ENCODE peak calls at places on chromosomes 13 and 19, in nine cellular contexts. C is upper lobe of left lung, Q is stomach, N is vagina, O is breast epithelium, Y is GM12878, S is transverse colon, D is sigmoid colon, V is HL-60. X is an unnamed sample.

GRCh38 chr19:54653181-54653809 is 9.5 kb upstream of the LILRB4 start:
- DNase-seq in C (no peak), Q (no peak), N (no peak), O (no peak), Y (no peak), S (no peak), D (no peak), V (no peak), X (no peak)

GRCh38 chr19:49643466-49643865 is 1.5 kb downstream of the SCAF1 start:
- DNase-seq in C (no peak), Q (no peak), N (no peak), O (no peak), Y (no peak), S (no peak), D (no peak), V (no peak), X (no peak)

GRCh38 chr13:99124695-99125334 is 75.8 kb upstream of the UBAC2 start:
- DNase-seq in C (no peak), Q (no peak), N (no peak), O (no peak), Y (peak; percentile 34), S (no peak), D (no peak), V (peak; percentile 49), X (no peak)

GRCh38 chr19:4909172-4909896 is at the start of gene UHRF1:
- DNase-seq in C (no peak), Q (no peak), N (no peak), O (no peak), Y (no peak), S (peak; percentile 11), D (no peak), V (peak; percentile 74), X (no peak)

GRCh38 chr13:99987180-99988047 is 5.8 kb downstream of the ZIC2 start:
- DNase-seq in C (peak; percentile 61), Q (no peak), N (no peak), O (no peak), Y (no peak), S (no peak), D (no peak), V (no peak), X (no peak)

GRCh38 chr13:73273737-73274136 is 214.9 kb downstream of the KLF5 start:
- DNase-seq in C (no peak), Q (no peak), N (no peak), O (no peak), Y (no peak), S (no peak), D (no peak), V (no peak), X (no peak)

GRCh38 chr13:20637811-20638210 is 65.7 kb upstream of the IL17D start:
- DNase-seq in C (no peak), Q (no peak), N (no peak), O (no peak), Y (no peak), S (no peak), D (no peak), V (no peak), X (no peak)

GRCh38 chr13:90615236-90615635 is 732.3 kb upstream of the MIR17HG start:
- DNase-seq in C (no peak), Q (no peak), N (no peak), O (no peak), Y (no peak), S (no peak), D (no peak), V (no peak), X (no peak)

GRCh38 chr13:31179241-31179640 is 17.5 kb upstream of the HSPH1 start:
- DNase-seq in C (no peak), Q (no peak), N (no peak), O (no peak), Y (no peak), S (no peak), D (no peak), V (no peak), X (no peak)

GRCh38 chr19:42248270-42249148 is 6.1 kb upstream of the GSK3A start:
- DNase-seq in C (peak; percentile 85), Q (no peak), N (no peak), O (no peak), Y (no peak), S (no peak), D (no peak), V (no peak), X (no peak)
- TF ChIP-seq POLR2AphosphoS5 in C (no peak), Q (no peak), N (no peak), O (no peak), Y (no peak), S (no peak), D (no peak), V (peak; percentile 17), X (no peak)

GRCh38 chr13:79389031-79389430 is 17.0 kb downstream of the RBM26 start:
- DNase-seq in C (no peak), Q (no peak), N (no peak), O (no peak), Y (no peak), S (no peak), D (no peak), V (no peak), X (no peak)

GRCh38 chr13:79392882-79393563 is 13.0 kb downstream of the RBM26 start:
- DNase-seq in C (no peak), Q (no peak), N (no peak), O (no peak), Y (no peak), S (no peak), D (no peak), V (no peak), X (no peak)

GRCh38 chr13:79398169-79398568 is 7.9 kb downstream of the RBM26 start:
- DNase-seq in C (no peak), Q (no peak), N (no peak), O (no peak), Y (no peak), S (no peak), D (no peak), V (no peak), X (no peak)

GRCh38 chr13:79395881-79396280 is 10.2 kb downstream of the RBM26 start:
- DNase-seq in C (no peak), Q (no peak), N (no peak), O (no peak), Y (no peak), S (no peak), D (no peak), V (no peak), X (no peak)

DNA sequence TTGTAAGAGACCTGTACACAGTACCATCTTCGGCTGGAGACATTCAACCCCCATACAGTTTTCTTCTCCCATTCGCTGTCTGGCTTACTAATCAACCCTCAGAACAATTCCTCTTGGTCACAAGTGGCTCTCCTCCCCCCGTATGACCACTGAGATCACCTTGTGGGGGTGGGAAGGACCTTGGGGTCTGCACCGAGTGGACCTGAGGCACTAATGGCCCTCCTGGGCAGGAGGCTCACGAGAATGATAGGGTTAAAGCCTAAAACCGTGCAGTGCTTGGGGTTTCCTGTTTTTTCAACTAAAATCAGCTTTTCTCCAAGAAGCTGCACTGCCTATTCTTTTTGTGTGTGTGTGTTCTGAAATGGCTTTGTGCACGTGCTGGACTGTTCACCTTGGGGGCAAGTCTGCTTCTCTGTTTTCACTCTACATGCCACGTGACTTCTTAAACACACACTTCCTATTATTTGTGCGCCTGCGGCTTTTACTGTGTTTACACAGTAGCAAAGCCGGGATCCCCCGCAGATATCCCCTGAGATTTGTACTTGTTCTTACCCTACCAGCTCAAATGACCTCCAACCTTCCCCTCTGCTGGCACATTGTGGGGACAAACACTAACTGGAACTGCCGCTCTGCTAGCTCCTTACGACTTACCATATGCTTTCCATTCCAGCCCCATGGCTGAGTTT is 12.3 kb downstream of the RBM26 start:
- DNase-seq in C (no peak), Q (peak; percentile 80), N (no peak), O (no peak), Y (no peak), S (peak; percentile 24), D (no peak), V (no peak), X (no peak)
- TF ChIP-seq POLR2AphosphoS5 in C (no peak), Q (peak; percentile 25), N (no peak), O (no peak), Y (no peak), S (no peak), D (no peak), V (peak; percentile 71), X (no peak)

GRCh38 chr19:14405758-14406644 is 13.1 kb downstream of the DDX39A start:
- DNase-seq in C (peak; percentile 98), Q (peak; percentile 91), N (no peak), O (peak; percentile 89), Y (peak; percentile 48), S (peak; percentile 87), D (peak; percentile 93), V (peak; percentile 78), X (peak; percentile 87)

GRCh38 chr19:14408641-14409120 is 10.5 kb downstream of the DDX39A start:
- DNase-seq in C (peak; percentile 80), Q (no peak), N (no peak), O (no peak), Y (no peak), S (no peak), D (no peak), V (no peak), X (no peak)

GRCh38 chr19:14405380-14405757 is 13.8 kb downstream of the DDX39A start:
- DNase-seq in C (no peak), Q (no peak), N (no peak), O (no peak), Y (no peak), S (no peak), D (no peak), V (no peak), X (no peak)

GRCh38 chr19:14407889-14408640 is 11.1 kb downstream of the DDX39A start:
- DNase-seq in C (peak; percentile 76), Q (peak; percentile 58), N (no peak), O (no peak), Y (no peak), S (peak; percentile 87), D (no peak), V (no peak), X (no peak)

GRCh38 chr19:14406645-14407331 is 12.4 kb downstream of the DDX39A start:
- DNase-seq in C (peak; percentile 66), Q (no peak), N (no peak), O (no peak), Y (no peak), S (no peak), D (no peak), V (no peak), X (no peak)
- TF ChIP-seq POLR2AphosphoS5 in C (no peak), Q (no peak), N (no peak), O (no peak), Y (no peak), S (no peak), D (no peak), V (peak; percentile 34), X (no peak)

GRCh38 chr19:507286-508203 is at the start of gene TPGS1:
- DNase-seq in C (peak; percentile 95), Q (peak; percentile 78), N (no peak), O (peak; percentile 97), Y (no peak), S (peak; percentile 79), D (peak; percentile 86), V (peak; percentile 49), X (no peak)

GRCh38 chr19:504634-505033 is 2.7 kb upstream of the TPGS1 start:
- DNase-seq in C (peak; percentile 68), Q (no peak), N (no peak), O (no peak), Y (no peak), S (no peak), D (no peak), V (no peak), X (no peak)

GRCh38 chr19:510606-511100 is 3.4 kb downstream of the TPGS1 start:
- DNase-seq in C (peak; percentile 90), Q (peak; percentile 77), N (no peak), O (no peak), Y (peak; percentile 57), S (peak; percentile 87), D (peak; percentile 88), V (peak; percentile 88), X (no peak)

GRCh38 chr19:508204-509150 is 1.2 kb downstream of the TPGS1 start:
- DNase-seq in C (no peak), Q (no peak), N (no peak), O (no peak), Y (no peak), S (no peak), D (peak; percentile 66), V (no peak), X (no peak)

GRCh38 chr19:506404-507285 is 652 bp upstream of the TPGS1 start:
- DNase-seq in C (peak; percentile 94), Q (peak; percentile 99), N (peak; percentile 99), O (peak; percentile 84), Y (peak; percentile 97), S (peak; percentile 97), D (peak; percentile 100), V (peak; percentile 98), X (peak; percentile 99)
- TF ChIP-seq POLR2AphosphoS5 in C (no peak), Q (no peak), N (peak; percentile 88), O (no peak), Y (no peak), S (no peak), D (peak; percentile 62), V (peak; percentile 9), X (no peak)

X was measured in suprapubic skin.